ENCODE peak calls at places on chromosomes 1 and 21, in four cellular contexts. I is stimulated activated CD8-positive, alpha-beta memory T cell treated with anti-CD3 and anti-CD28 coated beads, Interleukin-4, amount 100 ng/mL, for 1 hour; P is activated CD4-positive, CD25-positive, alpha-beta regulatory T cell treated with anti-CD3 and anti-CD28 coated beads, Interleukin-2, amount 50 U/mL, for 72 hours; X is C1 segment of cervical spinal cord. F is an unnamed sample.

GRCh38 chr1:231062500-231063270 is 22.6 kb upstream of the FAM89A start:
- DNase-seq in X (no peak), I (no peak), P (no peak), F (no peak)

GRCh38 chr1:156727492-156727891 is 777 bp upstream of the METTL25B start:
- DNase-seq in X (no peak), P (no peak), I (no peak), F (no peak)

GRCh38 chr1:18211764-18212163 is 104.2 kb downstream of the IGSF21 start:
- DNase-seq in P (no peak), X (peak), I (no peak), F (no peak)

GRCh38 chr1:24724345-24725208 is 20.7 kb upstream of the CLIC4 start:
- DNase-seq in I (no peak), X (no peak), P (no peak), F (no peak)

GRCh38 chr1:86200901-86201300 is 44.3 kb upstream of the COL24A1 start:
- DNase-seq in P (no peak), I (no peak), X (no peak), F (no peak)

GRCh38 chr1:198261886-198262285 is 105.1 kb downstream of the NEK7 start:
- DNase-seq in I (no peak), X (no peak), P (no peak), F (no peak)

GRCh38 chr1:17441265-17441992 is 2.0 kb upstream of the RCC2 start:
- DNase-seq in X (no peak), I (no peak), P (no peak), F (no peak)

GRCh38 chr21:15062566-15062965 is 2.2 kb downstream of the NRIP1 start:
- DNase-seq in I (no peak), X (no peak), P (no peak), F (peak)

GRCh38 chr1:8061210-8061609 is 35.1 kb upstream of the ERRFI1 start:
- DNase-seq in P (no peak), X (no peak), I (no peak), F (no peak)

GRCh38 chr21:28283652-28284490 is 708.8 kb downstream of the LTN1 start:
- DNase-seq in X (no peak), P (no peak), I (no peak), F (no peak)

GRCh38 chr1:39842726-39843305 is 40.5 kb downstream of the TRIT1 start:
- DNase-seq in P (no peak), I (no peak), X (no peak), F (no peak)

GRCh38 chr1:173405281-173405680 is 71.9 kb upstream of the PRDX6 start:
- DNase-seq in X (no peak), P (no peak), I (no peak), F (no peak)

GRCh38 chr1:64080947-64081562 is 122.4 kb upstream of the UBE2U start:
- DNase-seq in I (no peak), X (no peak), P (no peak), F (no peak)

GRCh38 chr1:21325231-21325718 is 35.0 kb upstream of the ECE1 start:
- DNase-seq in P (no peak), I (no peak), X (no peak), F (no peak)

GRCh38 chr1:111204923-111205723 is 4.7 kb upstream of the DENND2D start:
- DNase-seq in I (no peak), P (no peak), X (no peak), F (no peak)

GRCh38 chr1:21058035-21058793 is 118.5 kb downstream of the EIF4G3 start:
- DNase-seq in I (no peak), X (no peak), P (no peak), F (no peak)

GRCh38 chr21:15437873-15438272 is 291.9 kb upstream of the USP25 start:
- DNase-seq in X (no peak), I (no peak), P (no peak), F (no peak)

GRCh38 chr1:21262282-21263051 is 27.8 kb downstream of the ECE1 start:
- DNase-seq in X (no peak), P (no peak), I (no peak), F (no peak)

GRCh38 chr1:203320546-203321272 is 15.4 kb downstream of the BTG2 start:
- DNase-seq in P (no peak), X (no peak), I (no peak), F (peak)

GRCh38 chr1:12371053-12371452 is 141.2 kb downstream of the VPS13D start:
- DNase-seq in X (no peak), I (no peak), P (no peak), F (no peak)

GRCh38 chr1:50183734-50184133 is 75.0 kb downstream of the ELAVL4 start:
- DNase-seq in P (no peak), I (no peak), X (no peak), F (no peak)

GRCh38 chr1:234871710-234872262 is 256.9 kb downstream of the TOMM20 start:
- DNase-seq in P (no peak), X (no peak), I (no peak), F (no peak)

GRCh38 chr1:213136190-213136917 is 85.3 kb downstream of the RPS6KC1 start:
- DNase-seq in I (no peak), X (no peak), P (no peak), F (no peak)

GRCh38 chr1:183872406-183872805 is 67.5 kb downstream of the RGL1 start:
- DNase-seq in X (no peak), P (no peak), I (no peak), F (no peak)

GRCh38 chr1:89989791-89990190 is 5.1 kb upstream of the ZNF326 start:
- DNase-seq in X (no peak), P (no peak), I (no peak), F (no peak)

GRCh38 chr1:116333171-116334014 is 39.7 kb upstream of the ATP1A1 start:
- DNase-seq in I (no peak), P (no peak), X (no peak), F (no peak)

GRCh38 chr1:162139398-162139685 is 69.9 kb downstream of the NOS1AP start:
- DNase-seq in I (no peak), X (no peak), P (no peak), F (no peak)

GRCh38 chr21:22900511-22900910 is 1902.3 kb downstream of the NCAM2 start:
- DNase-seq in I (no peak), X (no peak), P (no peak), F (no peak)

GRCh38 chr1:42853116-42853884 is 6.9 kb downstream of the ZNF691 start:
- DNase-seq in I (no peak), P (no peak), X (no peak), F (no peak)